ENCODE peak calls at places on chromosome 17, in six cellular contexts. One of them, this sample, is unnamed.

GRCh38 chr17:39631403-39631802 is 4.7 kb downstream of the PPP1R1B start:
- DNase-seq in H1: no peak
- DNase-seq in HCT116: no peak
- DNase-seq in K562: no peak
- DNase-seq in GM12878: no peak
- DNase-seq in HepG2: no peak
- DNase-seq in this sample: no peak

GRCh38 chr17:79026345-79027273 is 2.6 kb downstream of the C1QTNF1 start:
- DNase-seq in K562: no peak
- DNase-seq in H1: no peak
- DNase-seq in HepG2: peak; percentile 99
- DNase-seq in HCT116: peak; percentile 61
- DNase-seq in GM12878: no peak
- DNase-seq in this sample: no peak

GRCh38 chr17:64230551-64231408 is 32.3 kb downstream of the TEX2 start:
- DNase-seq in HepG2: no peak
- DNase-seq in H1: no peak
- DNase-seq in GM12878: no peak
- DNase-seq in HCT116: no peak
- DNase-seq in K562: no peak
- DNase-seq in this sample: no peak

GRCh38 chr17:1890758-1891450 is 61.1 kb downstream of the RPA1 start:
- DNase-seq in HepG2: no peak
- DNase-seq in HCT116: no peak
- DNase-seq in H1: no peak
- DNase-seq in GM12878: no peak
- DNase-seq in K562: no peak
- DNase-seq in this sample: no peak

GRCh38 chr17:3966720-3967363 is 2.6 kb upstream of the ATP2A3 start:
- DNase-seq in GM12878: no peak
- DNase-seq in HepG2: peak; percentile 20
- DNase-seq in K562: no peak
- DNase-seq in H1: no peak
- DNase-seq in HCT116: no peak
- DNase-seq in this sample: no peak

GRCh38 chr17:42159796-42160551 is 5.2 kb upstream of the RAB5C start:
- DNase-seq in H1: no peak
- DNase-seq in HCT116: no peak
- DNase-seq in GM12878: no peak
- DNase-seq in K562: no peak
- DNase-seq in HepG2: no peak
- DNase-seq in this sample: no peak

GRCh38 chr17:50841949-50842354 is 6.6 kb downstream of the WFIKKN2 start:
- DNase-seq in H1: peak; percentile 90
- DNase-seq in HCT116: peak; percentile 61
- DNase-seq in HepG2: peak; percentile 66
- DNase-seq in K562: peak; percentile 84
- DNase-seq in GM12878: no peak
- DNase-seq in this sample: peak; percentile 54

GRCh38 chr17:80797741-80798594 is 193.7 kb upstream of the CHMP6 start:
- DNase-seq in HepG2: no peak
- DNase-seq in H1: no peak
- DNase-seq in K562: no peak
- DNase-seq in HCT116: no peak
- DNase-seq in GM12878: no peak
- DNase-seq in this sample: no peak

GRCh38 chr17:56594528-56595418 is 1.3 kb downstream of the NOG start:
- DNase-seq in HepG2: no peak
- DNase-seq in H1: peak; percentile 74
- DNase-seq in K562: no peak
- DNase-seq in GM12878: no peak
- DNase-seq in HCT116: no peak
- DNase-seq in this sample: no peak

GRCh38 chr17:77454560-77455095 is 313.9 kb downstream of the SEC14L1 start:
- DNase-seq in HCT116: no peak
- DNase-seq in H1: no peak
- DNase-seq in GM12878: no peak
- DNase-seq in HepG2: peak; percentile 70
- DNase-seq in K562: no peak
- DNase-seq in this sample: no peak

GRCh38 chr17:1060991-1061390 is 64.1 kb downstream of the TIMM22 start:
- DNase-seq in K562: no peak
- DNase-seq in HCT116: peak; percentile 93
- DNase-seq in HepG2: no peak
- DNase-seq in H1: no peak
- DNase-seq in GM12878: no peak
- DNase-seq in this sample: no peak

GRCh38 chr17:1920948-1921351 is 91.1 kb downstream of the RPA1 start:
- DNase-seq in K562: no peak
- DNase-seq in HCT116: no peak
- DNase-seq in H1: no peak
- DNase-seq in GM12878: no peak
- DNase-seq in HepG2: no peak
- DNase-seq in this sample: no peak

GRCh38 chr17:38656959-38657823 is 17.6 kb downstream of the EPOP start:
- DNase-seq in K562: no peak
- DNase-seq in H1: no peak
- DNase-seq in HepG2: peak; percentile 99
- DNase-seq in HCT116: no peak
- DNase-seq in GM12878: no peak
- DNase-seq in this sample: no peak

GRCh38 chr17:44355310-44355640 is 8.4 kb downstream of the FAM171A2 start:
- DNase-seq in HCT116: no peak
- DNase-seq in K562: no peak
- DNase-seq in H1: no peak
- DNase-seq in HepG2: no peak
- DNase-seq in GM12878: no peak
- DNase-seq in this sample: no peak

GRCh38 chr17:2905269-2905668 is 109.0 kb downstream of the RAP1GAP2 start:
- DNase-seq in HepG2: no peak
- DNase-seq in K562: no peak
- DNase-seq in H1: no peak
- DNase-seq in HCT116: no peak
- DNase-seq in GM12878: no peak
- DNase-seq in this sample: no peak

GRCh38 chr17:335691-336090 is 16.9 kb downstream of the RPH3AL start:
- DNase-seq in H1: no peak
- DNase-seq in HCT116: no peak
- DNase-seq in K562: no peak
- DNase-seq in HepG2: no peak
- DNase-seq in GM12878: no peak
- DNase-seq in this sample: no peak

GRCh38 chr17:77687921-77688320 is 270.6 kb upstream of the TNRC6C start:
- DNase-seq in GM12878: no peak
- DNase-seq in H1: no peak
- DNase-seq in HCT116: no peak
- DNase-seq in HepG2: no peak
- DNase-seq in K562: no peak
- DNase-seq in this sample: no peak

GRCh38 chr17:38749222-38750043 is 1.3 kb upstream of the PCGF2 start:
- DNase-seq in HepG2: peak; percentile 89
- DNase-seq in GM12878: no peak
- DNase-seq in HCT116: peak; percentile 56
- DNase-seq in H1: peak; percentile 84
- DNase-seq in K562: peak; percentile 83
- DNase-seq in this sample: no peak

GRCh38 chr17:10318540-10318939 is 54.3 kb downstream of the MYH13 start:
- DNase-seq in HepG2: no peak
- DNase-seq in K562: no peak
- DNase-seq in H1: no peak
- DNase-seq in GM12878: no peak
- DNase-seq in HCT116: no peak
- DNase-seq in this sample: no peak

GRCh38 chr17:10172241-10172741 is 26.1 kb downstream of the GAS7 start:
- DNase-seq in H1: no peak
- DNase-seq in K562: no peak
- DNase-seq in HepG2: no peak
- DNase-seq in HCT116: no peak
- DNase-seq in GM12878: no peak
- DNase-seq in this sample: no peak

GRCh38 chr17:9935408-9935807 is 30.3 kb upstream of the RCVRN start:
- DNase-seq in HCT116: no peak
- DNase-seq in GM12878: no peak
- DNase-seq in H1: no peak
- DNase-seq in HepG2: no peak
- DNase-seq in K562: no peak
- DNase-seq in this sample: no peak

GRCh38 chr17:35944151-35944550 is 638 bp upstream of the LYZL6 start:
- DNase-seq in HCT116: no peak
- DNase-seq in GM12878: no peak
- DNase-seq in K562: no peak
- DNase-seq in HepG2: no peak
- DNase-seq in H1: no peak
- DNase-seq in this sample: no peak

GRCh38 chr17:2828396-2829038 is 32.3 kb downstream of the RAP1GAP2 start:
- DNase-seq in HepG2: peak; percentile 52
- DNase-seq in HCT116: peak; percentile 43
- DNase-seq in K562: peak; percentile 78
- DNase-seq in GM12878: no peak
- DNase-seq in H1: peak; percentile 99
- DNase-seq in this sample: peak; percentile 54

GRCh38 chr17:62807812-62808575 is at the start of gene MARCHF10:
- DNase-seq in HepG2: no peak
- DNase-seq in H1: peak; percentile 78
- DNase-seq in GM12878: no peak
- DNase-seq in K562: peak; percentile 65
- DNase-seq in HCT116: no peak
- DNase-seq in this sample: no peak

GRCh38 chr17:32007463-32008298 is 498 bp downstream of the LRRC37B start:
- DNase-seq in GM12878: no peak
- DNase-seq in HCT116: no peak
- DNase-seq in K562: peak; percentile 64
- DNase-seq in HepG2: no peak
- DNase-seq in H1: peak; percentile 77
- DNase-seq in this sample: peak; percentile 11

GRCh38 chr17:81996232-81996756 is 18.9 kb downstream of the ASPSCR1 start:
- DNase-seq in HepG2: no peak
- DNase-seq in GM12878: no peak
- DNase-seq in H1: no peak
- DNase-seq in K562: no peak
- DNase-seq in HCT116: no peak
- DNase-seq in this sample: no peak

DNA sequence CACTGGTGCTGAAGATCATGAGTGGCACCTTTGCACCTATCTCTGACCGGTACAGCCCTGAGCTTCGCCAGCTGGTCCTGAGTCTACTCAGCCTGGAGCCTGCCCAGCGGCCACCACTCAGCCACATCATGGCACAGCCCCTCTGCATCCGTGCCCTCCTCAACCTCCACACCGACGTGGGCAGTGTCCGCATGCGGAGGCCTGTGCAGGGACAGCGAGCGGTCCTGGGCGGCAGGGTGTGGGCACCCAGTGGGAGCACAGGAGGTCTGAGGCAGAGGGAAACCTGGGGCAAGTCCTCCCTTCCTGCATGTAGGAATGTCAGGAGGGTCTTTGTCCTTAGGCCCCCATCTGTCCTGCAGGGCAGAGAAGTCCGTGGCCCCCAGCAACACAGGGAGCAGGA is 6.5 kb upstream of the TRAF4 start:
- DNase-seq in K562: no peak
- DNase-seq in H1: no peak
- DNase-seq in HCT116: no peak
- DNase-seq in HepG2: no peak
- DNase-seq in GM12878: no peak
- DNase-seq in this sample: no peak
- H3K4me1 ChIP-seq in K562: peaks cover 46% of the 10 kb centered on the region
- H3K4me1 ChIP-seq in H1: no peaks in the 10 kb centered on the region
- H3K4me1 ChIP-seq in HCT116: peaks cover 26% of the 10 kb centered on the region
- H3K4me1 ChIP-seq in HepG2: peaks cover 12% of the 10 kb centered on the region
- H3K4me1 ChIP-seq in GM12878: peaks cover 70% of the 10 kb centered on the region
- H3K4me1 ChIP-seq in this sample: peaks cover 2% of the 10 kb centered on the region

DNA sequence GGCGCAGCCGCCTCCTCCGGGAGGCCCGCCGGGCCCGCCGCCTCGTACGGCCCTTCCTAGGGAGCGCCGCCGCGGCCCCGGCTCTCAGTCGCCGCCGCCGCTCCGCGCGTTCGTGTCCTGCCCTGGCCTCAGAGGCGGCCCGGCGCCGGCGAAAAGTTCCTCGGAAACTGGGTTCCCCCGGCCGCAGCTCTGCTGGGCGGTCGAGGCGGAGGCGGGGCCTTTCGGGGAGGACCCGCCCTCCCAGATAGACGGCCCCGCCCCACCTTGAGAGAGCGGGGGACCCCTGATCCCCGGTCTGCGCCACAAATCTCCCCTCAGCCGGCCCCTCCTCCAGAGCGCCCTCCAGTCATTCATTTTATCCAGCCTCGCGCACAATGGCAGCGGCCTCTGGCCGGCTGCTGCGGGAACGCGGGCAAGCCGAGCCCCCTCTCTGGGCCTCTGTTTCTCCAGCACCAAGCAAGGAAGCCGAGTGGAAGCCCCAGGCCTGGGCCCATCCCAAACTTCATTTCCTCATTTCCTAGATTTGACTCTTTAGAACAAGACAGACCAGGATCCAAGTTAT is at the start of gene SREBF1:
- DNase-seq in GM12878: no peak
- DNase-seq in HCT116: no peak
- DNase-seq in HepG2: peak; percentile 37
- DNase-seq in K562: peak; percentile 86
- DNase-seq in H1: peak; percentile 84
- DNase-seq in this sample: no peak
- TF ChIP-seq ZNF274 in GM12878: no peak
- TF ChIP-seq ZNF274 in HCT116: no peak
- TF ChIP-seq ZNF274 in HepG2: no peak
- TF ChIP-seq ZNF274 in K562: no peak
- TF ChIP-seq ZNF274 in H1: no peak
- TF ChIP-seq ZNF274 in this sample: no peak

DNA sequence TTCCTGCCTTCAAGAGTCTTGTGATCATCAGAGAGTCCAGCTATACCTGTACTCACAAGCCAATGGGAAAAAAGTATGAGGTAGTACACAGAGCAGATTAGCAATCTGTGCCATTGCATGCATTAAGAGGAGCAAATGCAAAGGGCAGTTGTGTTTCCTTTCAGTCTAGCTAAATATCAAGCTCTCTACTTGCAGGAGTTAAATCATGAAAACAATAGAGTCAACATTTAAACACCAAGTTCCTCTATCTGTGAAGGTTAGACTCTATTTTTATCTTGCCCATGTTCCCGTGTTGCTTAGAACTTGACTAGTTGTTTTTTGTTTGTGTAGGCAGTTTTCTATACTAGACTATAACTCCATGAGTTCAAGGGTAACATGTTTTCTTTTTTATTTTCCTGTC is 4.7 kb upstream of the FAM20A start:
- DNase-seq in HCT116: no peak
- DNase-seq in GM12878: no peak
- DNase-seq in HepG2: no peak
- DNase-seq in H1: no peak
- DNase-seq in K562: no peak
- DNase-seq in this sample: no peak
- H3K4me1 ChIP-seq in HCT116: no peaks in the 10 kb centered on the region
- H3K4me1 ChIP-seq in GM12878: no peaks in the 10 kb centered on the region
- H3K4me1 ChIP-seq in HepG2: peaks cover 35% of the 10 kb centered on the region
- H3K4me1 ChIP-seq in H1: peaks cover 7% of the 10 kb centered on the region
- H3K4me1 ChIP-seq in K562: no peaks in the 10 kb centered on the region
- H3K4me1 ChIP-seq in this sample: no peaks in the 10 kb centered on the region

DNA sequence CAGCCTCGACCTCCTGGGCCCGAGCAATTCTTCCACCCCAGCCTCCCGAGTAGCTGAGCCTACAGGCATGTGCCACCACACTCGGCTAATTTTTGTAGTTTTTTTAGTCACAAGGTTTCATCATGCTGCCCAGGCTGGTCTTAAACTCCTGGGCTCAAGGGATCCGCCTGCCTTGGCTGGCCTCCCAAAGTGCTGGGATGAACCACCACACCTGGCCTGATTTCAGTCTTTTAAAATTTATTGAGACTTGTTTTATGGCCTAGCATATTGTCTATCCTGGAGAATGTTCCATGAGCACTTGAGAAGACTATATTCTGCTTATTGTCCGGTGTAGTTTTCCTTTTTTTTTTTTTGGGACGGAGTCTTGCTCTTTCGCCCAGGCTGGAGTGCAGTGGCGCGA is 18.5 kb downstream of the DNAI2 start:
- DNase-seq in H1: no peak
- DNase-seq in HCT116: no peak
- DNase-seq in K562: no peak
- DNase-seq in HepG2: no peak
- DNase-seq in GM12878: no peak
- DNase-seq in this sample: no peak
- TF ChIP-seq ZNF274 in H1: no peak
- TF ChIP-seq ZNF274 in HCT116: no peak
- TF ChIP-seq ZNF274 in K562: no peak
- TF ChIP-seq ZNF274 in HepG2: no peak
- TF ChIP-seq ZNF274 in GM12878: no peak
- TF ChIP-seq ZNF274 in this sample: no peak

This sample was measured in NT2/D1.